ENCODE peak calls at places on chromosomes 13 and 19, in eight cellular contexts. M is esophagus squamous epithelium; A is lung; X is CD4-positive, CD25-positive, alpha-beta regulatory T cell; G is heart right ventricle; E is breast epithelium; K is left lung; Z is upper lobe of right lung. Q is an unnamed sample.
A peak's percentile ranks its signal among the peaks of the same experiment; 100 is the strongest.

GRCh38 chr13:46715363-46715762 is 81.6 kb downstream of the ESD start:
- DNase-seq in M (no peak), A (no peak), X (no peak), G (no peak), E (no peak), K (no peak), Z (no peak), Q (no peak)

GRCh38 chr19:29278716-29279115 is 65.8 kb upstream of the UQCRFS1 start:
- DNase-seq in M (no peak), A (no peak), X (no peak), G (no peak), E (no peak), K (no peak), Z (peak; percentile 34), Q (no peak)

GRCh38 chr13:71285700-71286099 is 581.3 kb downstream of the DACH1 start:
- DNase-seq in M (no peak), A (no peak), X (no peak), G (no peak), E (no peak), K (no peak), Z (no peak), Q (no peak)

GRCh38 chr13:43684947-43685725 is 101.6 kb downstream of the ENOX1 start:
- DNase-seq in M (no peak), A (no peak), X (no peak), G (no peak), E (no peak), K (no peak), Z (no peak), Q (no peak)

GRCh38 chr19:48630289-48631036 is 6.7 kb downstream of the DBP start:
- DNase-seq in M (no peak), A (no peak), X (no peak), G (peak; percentile 88), E (no peak), K (peak; percentile 71), Z (peak; percentile 78), Q (no peak)

GRCh38 chr19:36169084-36169760 is 17.0 kb upstream of the COX7A1 start:
- DNase-seq in M (no peak), A (no peak), X (no peak), G (peak; percentile 37), E (no peak), K (no peak), Z (no peak), Q (no peak)

GRCh38 chr13:52954838-52955237 is 73.8 kb upstream of the OLFM4 start:
- DNase-seq in M (no peak), A (no peak), X (no peak), G (no peak), E (no peak), K (no peak), Z (no peak), Q (no peak)

GRCh38 chr19:3224346-3225325 is at the start of gene CELF5:
- DNase-seq in M (no peak), A (no peak), X (peak; percentile 31), G (peak; percentile 59), E (peak; percentile 20), K (no peak), Z (peak; percentile 73), Q (no peak)

GRCh38 chr19:542173-542866 is 1.5 kb upstream of the GZMM start:
- DNase-seq in M (no peak), A (no peak), X (no peak), G (no peak), E (no peak), K (no peak), Z (no peak), Q (no peak)

GRCh38 chr19:46065486-46065885 is 24.7 kb upstream of the IGFL4 start:
- DNase-seq in M (no peak), A (no peak), X (no peak), G (no peak), E (peak; percentile 55), K (no peak), Z (no peak), Q (no peak)

GRCh38 chr13:113722921-113723320 is 36.1 kb upstream of the TMEM255B start:
- DNase-seq in M (no peak), A (no peak), X (no peak), G (no peak), E (no peak), K (no peak), Z (no peak), Q (no peak)

GRCh38 chr13:112901951-112902651 is 66.9 kb upstream of the MCF2L start:
- DNase-seq in M (no peak), A (no peak), X (no peak), G (no peak), E (peak; percentile 75), K (no peak), Z (no peak), Q (no peak)

GRCh38 chr19:11197291-11198174 is at the start of gene KANK2:
- DNase-seq in M (no peak), A (peak; percentile 87), X (peak; percentile 65), G (peak; percentile 91), E (peak; percentile 87), K (peak; percentile 87), Z (peak; percentile 94), Q (peak; percentile 94)

DNA sequence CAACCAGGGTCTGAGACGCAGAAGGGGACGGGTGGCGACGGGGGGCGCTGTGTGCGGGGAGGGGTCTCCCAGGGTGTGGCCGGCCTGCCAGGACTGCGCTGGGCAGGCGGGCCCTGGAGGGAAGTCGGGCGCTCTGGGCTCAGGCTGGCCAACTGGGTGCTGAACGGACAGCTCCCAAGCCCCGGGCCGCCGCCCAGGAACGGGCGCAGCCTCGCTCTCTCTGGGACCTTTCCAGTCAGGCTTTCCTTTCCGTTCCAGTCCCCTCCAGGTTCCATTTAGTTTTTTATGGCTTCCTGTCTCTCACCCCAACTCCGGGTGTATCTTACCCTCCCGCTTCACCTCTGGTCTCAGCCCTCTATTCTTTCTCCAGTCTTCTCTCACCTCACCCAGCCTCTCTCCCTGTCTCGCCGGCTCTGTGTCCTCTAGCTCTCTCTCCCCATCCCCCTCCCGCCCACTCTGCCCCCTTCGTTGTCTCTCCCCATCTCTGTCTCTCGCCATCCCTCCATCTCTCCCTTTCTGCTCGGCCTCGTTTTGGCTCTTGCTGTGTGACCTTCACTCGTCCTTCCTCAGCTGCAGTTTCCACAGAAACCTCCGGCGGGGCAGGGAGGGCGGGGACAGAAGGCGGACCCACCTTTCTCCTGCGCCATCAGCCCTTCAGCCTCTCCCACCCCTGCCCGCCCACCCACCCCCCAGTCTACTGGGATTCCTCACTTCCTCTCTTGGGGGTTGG is 3.3 kb upstream of the ATP1A3 start:
- DNase-seq in M (no peak), A (no peak), X (peak; percentile 28), G (peak; percentile 54), E (no peak), K (no peak), Z (no peak), Q (no peak)
- H3K27ac ChIP-seq in M (no peak overlapping the region), A (no peak overlapping the region), X (no peak overlapping the region), G (no peak overlapping the region), E (no peak overlapping the region), K (no peak overlapping the region), Z (no peak overlapping the region), Q (no peak overlapping the region)

GRCh38 chr19:20661150-20661819 is at the start of gene ZNF626:
- DNase-seq in M (peak; percentile 82), A (peak; percentile 95), X (peak; percentile 89), G (peak; percentile 93), E (peak; percentile 98), K (peak; percentile 93), Z (peak; percentile 93), Q (peak; percentile 99)
- H3K27ac ChIP-seq in M (peak within 1 kb of the TSS; percentile 91), A (peak within 1 kb of the TSS; percentile 77), X (peak within 1 kb of the TSS; percentile 72), G (peak within 1 kb of the TSS; percentile 84), E (peak within 1 kb of the TSS; percentile 90), K (peak within 1 kb of the TSS; percentile 81), Z (peak within 1 kb of the TSS; percentile 82), Q (peak within 1 kb of the TSS; percentile 82)

DNA sequence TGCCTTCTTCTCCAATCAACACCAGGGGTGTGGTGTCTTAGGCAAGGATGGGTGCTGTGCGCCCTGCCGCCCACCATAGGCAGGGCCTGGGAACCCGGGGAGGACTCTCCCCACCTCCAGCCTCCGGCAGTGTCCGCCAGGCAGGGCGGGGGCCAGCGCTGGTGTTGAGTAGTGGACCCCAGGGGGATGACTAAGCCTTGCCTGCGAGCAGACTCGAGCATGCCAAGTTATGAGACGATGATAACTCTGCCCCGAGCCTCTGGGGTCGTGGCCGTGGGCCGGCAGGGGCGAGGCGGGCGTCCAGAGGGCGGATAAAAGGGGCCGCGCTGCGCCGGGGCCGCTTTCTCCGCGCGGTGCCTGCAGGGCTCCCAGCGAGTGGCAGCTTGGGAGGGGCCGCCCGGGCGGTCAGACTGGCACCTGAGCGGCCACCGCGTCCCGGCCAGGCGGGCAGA is at the start of gene MEDAG:
- DNase-seq in M (peak; percentile 6), A (peak; percentile 57), X (no peak), G (peak; percentile 79), E (peak; percentile 37), K (peak; percentile 47), Z (peak; percentile 67), Q (peak; percentile 95)
- H3K27ac ChIP-seq in M (peak within 1 kb of the TSS; percentile 86), A (peak within 1 kb of the TSS; percentile 37), X (no peak within 1 kb of the TSS), G (peak within 1 kb of the TSS; percentile 79), E (peak within 1 kb of the TSS; percentile 94), K (peak within 1 kb of the TSS; percentile 18), Z (peak within 1 kb of the TSS; percentile 47), Q (peak within 1 kb of the TSS; percentile 75)

DNA sequence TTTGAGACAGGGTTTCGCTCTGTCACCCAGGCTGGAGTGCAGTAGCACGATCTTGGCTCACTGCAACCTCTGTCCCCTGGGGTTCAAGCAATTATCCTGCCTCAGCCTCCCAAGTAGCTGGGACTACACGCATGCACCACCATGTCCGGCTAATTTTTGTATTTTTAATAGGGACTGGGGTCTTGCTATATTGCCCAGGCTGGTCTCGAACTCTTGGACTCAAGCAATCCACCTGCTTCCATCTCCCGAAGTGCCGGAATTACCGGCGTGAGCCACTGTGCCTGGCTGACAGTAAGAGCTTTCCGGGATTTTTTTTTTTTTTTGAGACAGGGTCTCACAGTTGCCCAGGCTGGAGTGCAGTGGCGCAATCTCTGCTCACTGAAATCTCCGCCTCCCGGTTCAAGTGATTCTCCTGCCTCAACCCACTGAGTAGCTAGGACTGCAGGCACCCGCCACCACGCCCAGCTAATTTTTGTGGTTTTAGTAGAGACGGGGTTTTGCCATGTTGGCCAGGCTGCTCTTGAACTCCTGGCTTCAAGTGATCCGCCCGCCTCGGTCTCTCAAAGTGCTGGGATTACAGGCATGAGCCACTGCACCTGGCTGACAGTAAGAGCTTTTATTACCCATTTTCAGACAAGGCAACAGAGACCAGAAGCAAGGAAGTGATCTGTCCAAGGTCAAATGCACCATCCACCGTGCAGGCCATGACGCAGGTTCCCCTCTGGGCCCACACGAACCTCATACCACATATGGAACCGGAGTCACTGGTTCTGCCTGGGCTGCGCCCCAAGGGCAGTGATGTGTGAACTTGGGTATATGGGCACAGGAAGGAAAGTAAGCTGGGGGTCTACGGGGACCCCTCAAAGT is 21.0 kb downstream of the RFX1 start:
- DNase-seq in M (no peak), A (peak; percentile 87), X (no peak), G (no peak), E (no peak), K (peak; percentile 87), Z (peak; percentile 88), Q (no peak)
- H3K27ac ChIP-seq in M (peak overlapping the region; percentile 89), A (no peak overlapping the region), X (peak overlapping the region; percentile 98), G (no peak overlapping the region), E (peak overlapping the region; percentile 95), K (peak overlapping the region; percentile 96), Z (peak overlapping the region; percentile 93), Q (no peak overlapping the region)

Q was measured in esophagus muscularis mucosa.